ENCODE peak calls at places on chromosomes 2 and 18, in six cellular contexts. One of them, this sample, is unnamed.

GRCh38 chr2:172106128-172106961 is 3.6 kb upstream of the DLX2 start:
- ATAC-seq in mucosa of descending colon: peak; percentile 34
- ATAC-seq in heart right ventricle: peak; percentile 30
- ATAC-seq in left lung: peak; percentile 10
- ATAC-seq in upper lobe of right lung: peak; percentile 23
- ATAC-seq in aorta: peak; percentile 20
- ATAC-seq in this sample: no peak

GRCh38 chr2:239107936-239108335 is 260.1 kb downstream of the TWIST2 start:
- ATAC-seq in mucosa of descending colon: no peak
- ATAC-seq in heart right ventricle: no peak
- ATAC-seq in left lung: no peak
- ATAC-seq in aorta: no peak
- ATAC-seq in upper lobe of right lung: no peak
- ATAC-seq in this sample: no peak

GRCh38 chr18:49094979-49095632 is 144.3 kb upstream of the SMAD7 start:
- ATAC-seq in heart right ventricle: no peak
- ATAC-seq in left lung: peak; percentile 43
- ATAC-seq in mucosa of descending colon: no peak
- ATAC-seq in aorta: peak; percentile 64
- ATAC-seq in upper lobe of right lung: no peak
- ATAC-seq in this sample: no peak

GRCh38 chr2:127485694-127486071 is 40.6 kb downstream of the IWS1 start:
- ATAC-seq in upper lobe of right lung: no peak
- ATAC-seq in heart right ventricle: no peak
- ATAC-seq in left lung: peak; percentile 39
- ATAC-seq in aorta: no peak
- ATAC-seq in mucosa of descending colon: no peak
- ATAC-seq in this sample: no peak

GRCh38 chr2:172288603-172289002 is 138.8 kb upstream of the ITGA6 start:
- ATAC-seq in mucosa of descending colon: no peak
- ATAC-seq in left lung: no peak
- ATAC-seq in upper lobe of right lung: no peak
- ATAC-seq in aorta: no peak
- ATAC-seq in heart right ventricle: no peak
- ATAC-seq in this sample: no peak

GRCh38 chr2:130759906-130760753 is 4.8 kb downstream of the AMER3 start:
- ATAC-seq in left lung: no peak
- ATAC-seq in upper lobe of right lung: no peak
- ATAC-seq in mucosa of descending colon: no peak
- ATAC-seq in heart right ventricle: no peak
- ATAC-seq in aorta: no peak
- ATAC-seq in this sample: no peak

GRCh38 chr18:61322265-61322873 is 10.9 kb upstream of the CDH20 start:
- ATAC-seq in aorta: peak; percentile 63
- ATAC-seq in mucosa of descending colon: peak; percentile 79
- ATAC-seq in upper lobe of right lung: peak; percentile 81
- ATAC-seq in heart right ventricle: peak; percentile 62
- ATAC-seq in left lung: peak; percentile 88
- ATAC-seq in this sample: peak; percentile 68

GRCh38 chr2:120470041-120470716 is 124.2 kb downstream of the INHBB start:
- ATAC-seq in left lung: peak; percentile 93
- ATAC-seq in aorta: peak; percentile 92
- ATAC-seq in mucosa of descending colon: peak; percentile 73
- ATAC-seq in upper lobe of right lung: peak; percentile 90
- ATAC-seq in heart right ventricle: peak; percentile 63
- ATAC-seq in this sample: peak; percentile 94

GRCh38 chr2:217887841-217888665 is 114.7 kb downstream of the TNS1 start:
- ATAC-seq in left lung: peak; percentile 11
- ATAC-seq in upper lobe of right lung: peak; percentile 62
- ATAC-seq in mucosa of descending colon: no peak
- ATAC-seq in heart right ventricle: peak; percentile 81
- ATAC-seq in aorta: peak; percentile 27
- ATAC-seq in this sample: peak; percentile 41

GRCh38 chr2:164840458-164840929 is 1.1 kb downstream of the COBLL1 start:
- ATAC-seq in upper lobe of right lung: peak; percentile 67
- ATAC-seq in heart right ventricle: peak; percentile 23
- ATAC-seq in mucosa of descending colon: peak; percentile 33
- ATAC-seq in left lung: peak; percentile 58
- ATAC-seq in aorta: peak; percentile 49
- ATAC-seq in this sample: no peak

GRCh38 chr2:45008296-45009129 is 739 bp downstream of the SIX2 start:
- ATAC-seq in mucosa of descending colon: no peak
- ATAC-seq in upper lobe of right lung: no peak
- ATAC-seq in left lung: no peak
- ATAC-seq in aorta: no peak
- ATAC-seq in heart right ventricle: no peak
- ATAC-seq in this sample: no peak

GRCh38 chr2:15145046-15145817 is 415.9 kb downstream of the NBAS start:
- ATAC-seq in left lung: no peak
- ATAC-seq in heart right ventricle: no peak
- ATAC-seq in upper lobe of right lung: no peak
- ATAC-seq in mucosa of descending colon: no peak
- ATAC-seq in aorta: no peak
- ATAC-seq in this sample: no peak

GRCh38 chr2:202113571-202114142 is 40.6 kb downstream of the KIAA2012 start:
- ATAC-seq in mucosa of descending colon: no peak
- ATAC-seq in aorta: no peak
- ATAC-seq in upper lobe of right lung: no peak
- ATAC-seq in heart right ventricle: no peak
- ATAC-seq in left lung: no peak
- ATAC-seq in this sample: no peak

GRCh38 chr2:68158134-68158447 is 403 bp downstream of the PNO1 start:
- ATAC-seq in aorta: no peak
- ATAC-seq in heart right ventricle: no peak
- ATAC-seq in upper lobe of right lung: no peak
- ATAC-seq in mucosa of descending colon: no peak
- ATAC-seq in left lung: no peak
- ATAC-seq in this sample: no peak

GRCh38 chr18:75229437-75229836 is 18.8 kb downstream of the TSHZ1 start:
- ATAC-seq in left lung: no peak
- ATAC-seq in upper lobe of right lung: no peak
- ATAC-seq in mucosa of descending colon: no peak
- ATAC-seq in aorta: no peak
- ATAC-seq in heart right ventricle: no peak
- ATAC-seq in this sample: no peak

GRCh38 chr18:75226301-75226955 is 15.8 kb downstream of the TSHZ1 start:
- ATAC-seq in mucosa of descending colon: no peak
- ATAC-seq in left lung: peak; percentile 44
- ATAC-seq in heart right ventricle: no peak
- ATAC-seq in upper lobe of right lung: peak; percentile 53
- ATAC-seq in aorta: no peak
- ATAC-seq in this sample: no peak

GRCh38 chr18:75228967-75229366 is 18.4 kb downstream of the TSHZ1 start:
- ATAC-seq in heart right ventricle: no peak
- ATAC-seq in mucosa of descending colon: no peak
- ATAC-seq in aorta: no peak
- ATAC-seq in upper lobe of right lung: no peak
- ATAC-seq in left lung: no peak
- ATAC-seq in this sample: no peak

GRCh38 chr18:75227535-75227934 is 16.9 kb downstream of the TSHZ1 start:
- ATAC-seq in mucosa of descending colon: peak; percentile 57
- ATAC-seq in aorta: no peak
- ATAC-seq in heart right ventricle: peak; percentile 29
- ATAC-seq in left lung: no peak
- ATAC-seq in upper lobe of right lung: no peak
- ATAC-seq in this sample: no peak

GRCh38 chr18:75226956-75227316 is 16.3 kb downstream of the TSHZ1 start:
- ATAC-seq in left lung: no peak
- ATAC-seq in upper lobe of right lung: no peak
- ATAC-seq in heart right ventricle: no peak
- ATAC-seq in mucosa of descending colon: no peak
- ATAC-seq in aorta: no peak
- ATAC-seq in this sample: no peak
- H3K4me3 ChIP-seq in left lung: no peak overlapping the region
- H3K4me3 ChIP-seq in upper lobe of right lung: peak overlapping the region; percentile 13
- H3K4me3 ChIP-seq in heart right ventricle: peak overlapping the region; percentile 27
- H3K4me3 ChIP-seq in mucosa of descending colon: no peak overlapping the region
- H3K4me3 ChIP-seq in aorta: peak overlapping the region; percentile 55
- H3K4me3 ChIP-seq in this sample: peak overlapping the region; percentile 32

GRCh38 chr2:39000552-39000951 is 110.9 kb downstream of the ARHGEF33 start:
- ATAC-seq in heart right ventricle: no peak
- ATAC-seq in mucosa of descending colon: no peak
- ATAC-seq in upper lobe of right lung: no peak
- ATAC-seq in aorta: no peak
- ATAC-seq in left lung: no peak
- ATAC-seq in this sample: no peak
- H3K36me3 ChIP-seq in heart right ventricle: peaks cover 100% of the 10 kb centered on the region
- H3K36me3 ChIP-seq in mucosa of descending colon: no peaks in the 10 kb centered on the region
- H3K36me3 ChIP-seq in upper lobe of right lung: peaks cover 84% of the 10 kb centered on the region
- H3K36me3 ChIP-seq in aorta: peaks cover 4% of the 10 kb centered on the region
- H3K36me3 ChIP-seq in left lung: peaks cover 75% of the 10 kb centered on the region
- H3K36me3 ChIP-seq in this sample: peaks cover 82% of the 10 kb centered on the region

GRCh38 chr18:73679941-73680700 is 467.5 kb downstream of the FBXO15 start:
- ATAC-seq in upper lobe of right lung: no peak
- ATAC-seq in heart right ventricle: no peak
- ATAC-seq in aorta: no peak
- ATAC-seq in left lung: no peak
- ATAC-seq in mucosa of descending colon: no peak
- ATAC-seq in this sample: no peak

GRCh38 chr18:73683618-73684238 is 463.9 kb downstream of the FBXO15 start:
- ATAC-seq in heart right ventricle: no peak
- ATAC-seq in aorta: no peak
- ATAC-seq in left lung: no peak
- ATAC-seq in mucosa of descending colon: no peak
- ATAC-seq in upper lobe of right lung: no peak
- ATAC-seq in this sample: no peak

GRCh38 chr18:73681912-73682311 is 465.7 kb downstream of the FBXO15 start:
- ATAC-seq in aorta: no peak
- ATAC-seq in heart right ventricle: no peak
- ATAC-seq in left lung: no peak
- ATAC-seq in mucosa of descending colon: no peak
- ATAC-seq in upper lobe of right lung: no peak
- ATAC-seq in this sample: no peak

GRCh38 chr18:73684651-73685050 is 463.0 kb downstream of the FBXO15 start:
- ATAC-seq in heart right ventricle: no peak
- ATAC-seq in upper lobe of right lung: no peak
- ATAC-seq in left lung: no peak
- ATAC-seq in mucosa of descending colon: no peak
- ATAC-seq in aorta: no peak
- ATAC-seq in this sample: no peak

GRCh38 chr18:73681398-73681797 is 466.2 kb downstream of the FBXO15 start:
- ATAC-seq in heart right ventricle: no peak
- ATAC-seq in upper lobe of right lung: no peak
- ATAC-seq in left lung: no peak
- ATAC-seq in mucosa of descending colon: no peak
- ATAC-seq in aorta: no peak
- ATAC-seq in this sample: no peak
- H3K4me1 ChIP-seq in heart right ventricle: no peaks in the 10 kb centered on the region
- H3K4me1 ChIP-seq in upper lobe of right lung: no peaks in the 10 kb centered on the region
- H3K4me1 ChIP-seq in left lung: no peaks in the 10 kb centered on the region
- H3K4me1 ChIP-seq in mucosa of descending colon: no peaks in the 10 kb centered on the region
- H3K4me1 ChIP-seq in aorta: no peaks in the 10 kb centered on the region
- H3K4me1 ChIP-seq in this sample: no peaks in the 10 kb centered on the region

DNA sequence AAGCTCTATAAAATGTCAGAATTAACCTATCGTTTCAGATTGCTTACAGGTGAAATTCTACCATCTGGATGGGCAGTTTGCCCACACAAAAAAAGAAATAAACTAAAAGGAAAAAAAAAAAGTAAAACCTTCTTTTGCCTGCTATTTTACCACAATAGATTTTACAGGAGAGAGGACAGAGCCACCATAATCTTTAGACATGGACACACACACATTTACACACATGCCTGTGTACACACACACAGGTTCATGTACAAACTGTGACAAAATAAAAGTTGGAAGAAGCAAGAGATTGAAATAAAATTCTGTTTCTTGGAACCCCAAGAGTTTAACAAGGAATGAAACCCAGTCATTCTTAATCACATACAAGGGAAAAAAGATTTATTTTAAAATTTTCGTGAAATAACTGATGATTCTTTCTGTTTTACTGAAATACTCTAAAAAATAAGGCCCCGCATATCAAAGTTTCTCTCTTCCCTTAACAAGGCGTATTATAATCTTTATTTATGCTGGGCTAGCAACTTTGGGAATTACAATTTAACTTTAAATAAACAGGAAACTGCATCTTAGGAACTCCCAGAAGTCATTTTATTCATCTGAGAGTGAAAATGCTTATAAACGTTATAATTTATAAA is 166.9 kb downstream of the TCF4 start:
- ATAC-seq in mucosa of descending colon: no peak
- ATAC-seq in left lung: no peak
- ATAC-seq in aorta: no peak
- ATAC-seq in upper lobe of right lung: no peak
- ATAC-seq in heart right ventricle: no peak
- ATAC-seq in this sample: no peak
- H3K4me3 ChIP-seq in mucosa of descending colon: no peak overlapping the region
- H3K4me3 ChIP-seq in left lung: no peak overlapping the region
- H3K4me3 ChIP-seq in aorta: no peak overlapping the region
- H3K4me3 ChIP-seq in upper lobe of right lung: peak overlapping the region; percentile 39
- H3K4me3 ChIP-seq in heart right ventricle: peak overlapping the region; percentile 39
- H3K4me3 ChIP-seq in this sample: peak overlapping the region; percentile 42

This sample was measured in gastroesophageal sphincter.